ENCODE peak calls at places on chromosomes 4 and X, in nine cellular contexts. L is uterus, P is body of pancreas, J is adrenal gland, R is tibial nerve, D is HepG2, T is suprapubic skin, Q is ovary, Y is transverse colon. K is an unnamed sample.

GRCh38 chr4:165517216-165517615 is 138.4 kb downstream of the CPE start:
- DNase-seq in L (no peak), P (no peak), J (no peak), R (no peak), D (no peak), T (no peak), Q (no peak), Y (no peak), K (no peak)

GRCh38 chrX:133983974-133984578 is 1.3 kb downstream of the GPC3 start:
- DNase-seq in L (no peak), P (no peak), J (no peak), R (no peak), D (no peak), T (no peak), Q (no peak), Y (no peak), K (no peak)

GRCh38 chr4:119666653-119667091 is 38.1 kb upstream of the PDE5A start:
- DNase-seq in L (no peak), P (no peak), J (no peak), R (no peak), D (no peak), T (no peak), Q (no peak), Y (no peak), K (no peak)

GRCh38 chr4:39792529-39792928 is 94.6 kb downstream of the UBE2K start:
- DNase-seq in L (no peak), P (no peak), J (no peak), R (no peak), D (no peak), T (no peak), Q (no peak), Y (no peak), K (no peak)

GRCh38 chr4:41108481-41108880 is 105.9 kb downstream of the APBB2 start:
- DNase-seq in L (no peak), P (no peak), J (no peak), R (no peak), D (no peak), T (no peak), Q (no peak), Y (no peak), K (peak)

GRCh38 chr4:48538358-48538757 is 48.3 kb downstream of the ZAR1 start:
- DNase-seq in L (no peak), P (no peak), J (no peak), R (no peak), D (no peak), T (no peak), Q (no peak), Y (no peak), K (no peak)

GRCh38 chrX:1598876-1599790 is 7.7 kb downstream of the AKAP17A start:
- DNase-seq in L (no peak), P (no peak), J (no peak), R (no peak), D (no peak), T (peak), Q (no peak), Y (no peak), K (peak)

GRCh38 chrX:14032383-14032782 is 2.7 kb upstream of the GEMIN8 start:
- DNase-seq in L (peak), P (peak), J (peak), R (peak), D (peak), T (no peak), Q (peak), Y (peak), K (no peak)

GRCh38 chr4:16202598-16202997 is 23.7 kb downstream of the TAPT1 start:
- DNase-seq in L (no peak), P (no peak), J (no peak), R (no peak), D (no peak), T (no peak), Q (no peak), Y (no peak), K (no peak)

GRCh38 chr4:144734522-144734921 is 88.6 kb downstream of the HHIP start:
- DNase-seq in L (no peak), P (peak), J (no peak), R (no peak), D (no peak), T (no peak), Q (no peak), Y (no peak), K (no peak)

GRCh38 chr4:128858875-128859696 is 49.6 kb downstream of the JADE1 start:
- DNase-seq in L (peak), P (no peak), J (no peak), R (no peak), D (no peak), T (no peak), Q (peak), Y (no peak), K (no peak)

GRCh38 chrX:47802589-47802988 is 34.1 kb upstream of the ZNF81 start:
- DNase-seq in L (no peak), P (no peak), J (no peak), R (no peak), D (peak), T (no peak), Q (no peak), Y (no peak), K (no peak)

GRCh38 chr4:74531952-74532794 is 87.2 kb downstream of the AREG start:
- DNase-seq in L (no peak), P (no peak), J (no peak), R (no peak), D (peak), T (no peak), Q (no peak), Y (no peak), K (no peak)
- TF ChIP-seq POLR2A in L (no peak), P (no peak), J (no peak), R (no peak), D (no peak), T (no peak), Q (no peak), Y (no peak), K (no peak)

GRCh38 chr4:8021796-8022195 is 82.1 kb upstream of the AFAP1 start:
- DNase-seq in L (no peak), P (no peak), J (no peak), R (no peak), D (no peak), T (no peak), Q (no peak), Y (no peak), K (no peak)
- TF ChIP-seq CTCF in L (no peak), P (no peak), J (no peak), R (no peak), D (peak), T (no peak), Q (no peak), Y (no peak), K (no peak)

GRCh38 chrX:153765138-153766079 is 1.4 kb downstream of the PLXNB3 start:
- DNase-seq in L (peak), P (peak), J (no peak), R (no peak), D (peak), T (no peak), Q (peak), Y (peak), K (no peak)
- H3K4me3 ChIP-seq in L (no peak), P (no peak), J (no peak), R (peak), D (peak), T (peak), Q (peak), Y (no peak), K (no peak)

GRCh38 chr4:55819634-55820033 is at the start of gene EXOC1L:
- DNase-seq in L (no peak), P (no peak), J (no peak), R (no peak), D (peak), T (no peak), Q (no peak), Y (no peak), K (no peak)
- TF ChIP-seq POLR2A in L (no peak), P (no peak), J (no peak), R (no peak), D (no peak), T (no peak), Q (no peak), Y (no peak), K (no peak)